ENCODE peak calls at places on chromosomes 11 and 22, in eight cellular contexts. Z is activated CD4-positive, alpha-beta T cell treated with anti-CD3 and anti-CD28 coated beads, Interleukin-2, amount 10 ng/mL, durations not matched to agents 7 days and 5 days; L is HTR-8/SVneo; K is activated CD4-positive, CD25-positive, alpha-beta regulatory T cell; F is NCI-H345; V is EL; T is stimulated activated naive B cell treated with anti-CD40 and anti-IgM and Interleukin-4, amounts not matched to agents 10 μg/mL and 1 μg/mL and 100 μg/mL, for 72 hours; R is C1 segment of cervical spinal cord. X is an unnamed sample.

GRCh38 chr11:18526521-18527296 is at the start of gene TSG101:
- DNase-seq in Z (peak), L (peak), K (peak), F (peak), V (peak), T (peak), R (peak), X (peak)

GRCh38 chr11:8813658-8814057 is 97.3 kb upstream of the AKIP1 start:
- DNase-seq in Z (peak), L (peak), K (no peak), F (peak), V (peak), T (peak), R (peak), X (peak)

GRCh38 chr22:29225422-29226090 is 19.9 kb downstream of the EMID1 start:
- DNase-seq in Z (no peak), L (no peak), K (no peak), F (no peak), V (peak), T (no peak), R (peak), X (no peak)

GRCh38 chr11:34830648-34831047 is 85.5 kb downstream of the APIP start:
- DNase-seq in Z (no peak), L (no peak), K (no peak), F (no peak), V (peak), T (no peak), R (no peak), X (no peak)

GRCh38 chr11:3159296-3160190 is 5.6 kb downstream of the OSBPL5 start:
- DNase-seq in Z (no peak), L (no peak), K (no peak), F (peak), V (no peak), T (no peak), R (no peak), X (no peak)

GRCh38 chr11:121762820-121763219 is 310.1 kb upstream of the SORL1-AS1 start:
- DNase-seq in Z (no peak), L (no peak), K (no peak), F (peak), V (peak), T (no peak), R (no peak), X (no peak)

GRCh38 chr11:46475926-46476545 is 84.5 kb upstream of the CHRM4 start:
- DNase-seq in Z (no peak), L (no peak), K (no peak), F (no peak), V (no peak), T (no peak), R (no peak), X (no peak)

GRCh38 chr22:40212126-40212525 is 34.4 kb downstream of the TNRC6B start:
- DNase-seq in Z (no peak), L (no peak), K (no peak), F (no peak), V (no peak), T (no peak), R (no peak), X (no peak)

GRCh38 chr11:117045196-117045595 is 53.0 kb downstream of the SIK3 start:
- DNase-seq in Z (no peak), L (no peak), K (no peak), F (no peak), V (peak), T (no peak), R (no peak), X (no peak)

GRCh38 chr11:118180300-118180703 is 3.9 kb upstream of the SCN2B start:
- DNase-seq in Z (peak), L (peak), K (no peak), F (no peak), V (peak), T (peak), R (peak), X (no peak)

GRCh38 chr11:117843666-117844484 is 19.3 kb upstream of the FXYD2 start:
- DNase-seq in Z (peak), L (peak), K (peak), F (peak), V (peak), T (peak), R (peak), X (no peak)

GRCh38 chr11:68750197-68750987 is 928 bp downstream of the TESMIN start:
- DNase-seq in Z (no peak), L (no peak), K (peak), F (no peak), V (no peak), T (no peak), R (no peak), X (no peak)

GRCh38 chr22:44429941-44430587 is 68.0 kb downstream of the RTL6 start:
- DNase-seq in Z (no peak), L (no peak), K (no peak), F (no peak), V (no peak), T (no peak), R (no peak), X (no peak)

GRCh38 chr22:46367707-46368191 is 32.2 kb downstream of the TRMU start:
- DNase-seq in Z (peak), L (peak), K (peak), F (peak), V (peak), T (peak), R (no peak), X (no peak)

GRCh38 chr11:34915136-34916013 is 804 bp downstream of the APIP start:
- DNase-seq in Z (no peak), L (peak), K (no peak), F (peak), V (peak), T (no peak), R (peak), X (peak)

GRCh38 chr11:75532200-75532972 is 6.6 kb upstream of the GDPD5 start:
- DNase-seq in Z (peak), L (peak), K (peak), F (peak), V (peak), T (peak), R (no peak), X (peak)

GRCh38 chr11:122720482-122720881 is 65.0 kb downstream of the UBASH3B start:
- DNase-seq in Z (no peak), L (no peak), K (no peak), F (peak), V (peak), T (no peak), R (no peak), X (no peak)

GRCh38 chr11:19735512-19735911 is 22.9 kb downstream of the NAV2 start:
- DNase-seq in Z (no peak), L (no peak), K (no peak), F (no peak), V (peak), T (no peak), R (no peak), X (no peak)

GRCh38 chr11:504994-505344 is 2.1 kb downstream of the RNH1 start:
- DNase-seq in Z (no peak), L (no peak), K (no peak), F (no peak), V (no peak), T (no peak), R (no peak), X (no peak)

X was measured in SW 1271.